ENCODE peak calls at places on chromosomes 2 and 18, in six cellular contexts. G is adrenal gland, R is IMR-90, E is sigmoid colon, B is uterus, M is ovary. X is an unnamed sample.

GRCh38 chr2:39008663-39009062 is 112.2 kb downstream of the SOS1 start:
- DNase-seq in G (no peak), R (peak), E (no peak), B (no peak), M (no peak), X (no peak)

GRCh38 chr2:122136071-122136470 is 380.6 kb downstream of the TSN start:
- DNase-seq in G (no peak), R (peak), E (no peak), B (no peak), M (no peak), X (no peak)

GRCh38 chr18:5197461-5197860 is 404 bp upstream of the AKAIN1 start:
- DNase-seq in G (no peak), R (no peak), E (no peak), B (no peak), M (no peak), X (no peak)

GRCh38 chr2:97958184-97958583 is 37.6 kb downstream of the TMEM131 start:
- DNase-seq in G (no peak), R (no peak), E (no peak), B (no peak), M (no peak), X (no peak)

GRCh38 chr2:42105330-42106256 is 57.8 kb downstream of the PKDCC start:
- DNase-seq in G (peak), R (no peak), E (no peak), B (no peak), M (no peak), X (no peak)

GRCh38 chr2:229235136-229235914 is 35.8 kb downstream of the PID1 start:
- DNase-seq in G (peak), R (peak), E (peak), B (peak), M (peak), X (no peak)

GRCh38 chr18:69490813-69491212 is 90.1 kb downstream of the DOK6 start:
- DNase-seq in G (no peak), R (peak), E (no peak), B (no peak), M (no peak), X (no peak)

GRCh38 chr2:104862061-104862941 is 8.4 kb downstream of the POU3F3 start:
- DNase-seq in G (no peak), R (no peak), E (no peak), B (no peak), M (no peak), X (no peak)

GRCh38 chr2:199202964-199203363 is 254.8 kb downstream of the SATB2 start:
- DNase-seq in G (no peak), R (no peak), E (no peak), B (no peak), M (no peak), X (no peak)

GRCh38 chr18:9386872-9387271 is 52.3 kb downstream of the TWSG1 start:
- DNase-seq in G (no peak), R (no peak), E (no peak), B (no peak), M (no peak), X (no peak)

GRCh38 chr2:67516899-67517530 is 119.9 kb downstream of the ETAA1 start:
- DNase-seq in G (no peak), R (peak), E (no peak), B (peak), M (no peak), X (no peak)

GRCh38 chr2:197538412-197538811 is 22.5 kb downstream of the MOB4 start:
- DNase-seq in G (no peak), R (peak), E (no peak), B (no peak), M (no peak), X (no peak)
- H3K27ac ChIP-seq in G (peak), R (no peak), E (no peak), B (no peak), M (no peak), X (no peak)

DNA sequence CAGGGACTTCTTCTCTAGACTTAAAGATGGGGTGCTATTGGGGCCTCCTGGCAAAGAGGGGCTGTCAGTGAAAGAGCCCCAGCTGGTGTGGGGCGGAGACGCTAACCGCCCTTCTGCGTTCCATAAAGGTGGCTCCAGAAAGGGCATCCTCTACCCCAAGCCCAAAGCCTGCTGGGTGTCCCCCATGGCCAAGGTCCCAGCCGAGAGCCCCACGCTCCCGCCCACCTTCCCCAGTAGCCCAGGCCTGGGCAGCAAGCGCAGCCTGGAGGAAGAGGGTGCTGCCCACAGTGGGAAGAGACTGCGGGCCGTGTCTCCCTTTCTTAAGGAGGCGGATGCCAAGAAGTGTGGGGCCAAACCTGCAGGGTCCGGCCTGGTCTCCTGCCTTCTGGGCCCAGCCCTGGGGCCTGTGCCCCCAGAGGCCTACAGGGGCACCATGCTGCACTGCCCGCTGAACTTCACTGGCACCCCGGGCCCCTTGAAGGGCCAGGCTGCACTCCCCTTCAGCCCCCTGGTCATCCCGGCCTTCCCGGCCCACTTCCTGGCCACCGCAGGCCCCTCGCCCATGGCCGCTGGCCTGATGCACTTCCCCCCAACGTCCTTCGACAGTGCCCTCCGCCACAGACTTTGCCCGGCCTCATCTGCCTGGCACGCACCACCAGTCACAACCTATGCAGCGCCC is 15.2 kb downstream of the ARID5A start:
- DNase-seq in G (no peak), R (no peak), E (no peak), B (no peak), M (no peak), X (no peak)
- TF ChIP-seq POLR2A in G (no peak), R (no peak), E (no peak), B (no peak), M (no peak), X (no peak)

GRCh38 chr2:26001743-26002341 is 19.5 kb upstream of the KIF3C start:
- DNase-seq in G (peak), R (peak), E (peak), B (peak), M (peak), X (peak)
- H3K27ac ChIP-seq in G (peak), R (no peak), E (peak), B (no peak), M (peak), X (peak)

DNA sequence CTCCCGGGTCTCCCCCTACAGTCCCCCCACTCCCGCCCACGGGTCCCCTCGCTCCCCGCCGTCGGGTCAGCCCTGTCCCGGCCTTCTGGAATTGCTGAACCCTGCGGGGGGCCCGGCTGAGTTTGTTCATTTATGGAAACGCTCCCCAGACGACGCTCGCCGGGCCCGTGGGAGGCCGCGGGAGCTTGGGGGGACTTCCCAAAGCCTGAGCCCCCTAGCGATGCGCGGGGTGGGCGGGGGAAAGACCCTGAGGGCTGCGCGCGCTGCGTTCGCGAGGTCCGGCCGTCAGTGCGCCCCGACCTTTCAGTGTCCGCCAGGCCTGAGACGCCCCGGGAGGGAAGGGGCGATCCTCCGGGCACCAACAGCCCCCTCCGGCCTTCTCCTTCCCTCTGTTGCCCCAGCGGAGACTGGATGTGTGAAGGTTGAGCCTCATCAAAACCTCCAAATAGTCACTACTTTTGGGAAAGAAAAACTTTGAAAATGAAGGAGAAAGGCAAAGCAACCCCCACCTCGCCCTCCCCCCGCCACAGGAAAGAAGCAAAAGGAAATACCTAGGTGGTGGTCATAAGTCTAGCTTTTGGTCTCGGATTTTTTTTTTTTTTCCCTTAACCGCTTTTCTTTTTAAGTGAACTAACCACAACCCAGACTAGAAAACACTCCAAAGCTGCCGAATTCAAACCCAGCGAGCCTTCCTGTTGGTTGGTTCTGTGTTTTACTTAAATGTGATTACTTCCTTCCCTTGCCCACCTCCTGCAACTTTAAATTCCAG is 509 bp upstream of the CYS1 start:
- DNase-seq in G (no peak), R (no peak), E (peak), B (peak), M (peak), X (no peak)
- TF ChIP-seq POLR2A in G (no peak), R (no peak), E (no peak), B (no peak), M (no peak), X (peak)

GRCh38 chr2:239319261-239319661 is 81.6 kb downstream of the HDAC4 start:
- DNase-seq in G (peak), R (peak), E (peak), B (peak), M (peak), X (peak)

GRCh38 chr2:239315308-239315707 is 85.5 kb downstream of the HDAC4 start:
- DNase-seq in G (peak), R (no peak), E (peak), B (no peak), M (no peak), X (no peak)

GRCh38 chr2:239318790-239319189 is 82.0 kb downstream of the HDAC4 start:
- DNase-seq in G (peak), R (peak), E (peak), B (no peak), M (peak), X (no peak)

GRCh38 chr2:239316562-239317465 is 84.0 kb downstream of the HDAC4 start:
- DNase-seq in G (peak), R (peak), E (peak), B (peak), M (peak), X (peak)

DNA sequence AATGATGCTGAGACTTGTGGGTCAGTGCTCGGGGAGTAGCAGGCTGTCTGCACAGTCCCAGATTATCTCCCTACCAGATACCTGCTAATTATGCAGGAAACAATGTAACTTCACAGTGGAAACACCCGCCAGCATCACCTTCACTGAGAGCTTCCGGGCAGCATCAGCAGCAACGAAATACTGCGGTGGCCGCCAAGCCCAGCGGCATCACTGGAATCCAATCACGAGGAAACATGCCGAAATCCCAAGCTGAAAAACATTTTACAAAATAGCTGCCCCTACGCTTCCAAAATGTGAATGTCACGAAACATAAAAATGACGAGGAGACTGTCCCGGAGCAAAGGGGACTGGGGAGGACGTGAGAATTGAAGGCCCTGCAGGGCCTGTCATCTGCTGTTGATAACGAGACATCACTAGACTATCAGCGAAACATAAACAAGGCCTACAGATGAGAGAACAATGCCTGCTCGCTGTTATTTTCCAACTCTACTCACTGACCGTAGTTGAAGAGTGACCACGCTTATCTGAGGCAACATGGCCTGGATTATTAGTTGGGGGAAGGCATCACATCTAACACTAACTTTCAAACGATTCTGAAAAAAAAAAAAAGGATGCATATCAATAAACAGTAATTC is 82.6 kb downstream of the HDAC4 start:
- DNase-seq in G (peak), R (no peak), E (peak), B (no peak), M (peak), X (peak)
- H3K27ac ChIP-seq in G (peak), R (peak), E (peak), B (peak), M (no peak), X (no peak)

DNA sequence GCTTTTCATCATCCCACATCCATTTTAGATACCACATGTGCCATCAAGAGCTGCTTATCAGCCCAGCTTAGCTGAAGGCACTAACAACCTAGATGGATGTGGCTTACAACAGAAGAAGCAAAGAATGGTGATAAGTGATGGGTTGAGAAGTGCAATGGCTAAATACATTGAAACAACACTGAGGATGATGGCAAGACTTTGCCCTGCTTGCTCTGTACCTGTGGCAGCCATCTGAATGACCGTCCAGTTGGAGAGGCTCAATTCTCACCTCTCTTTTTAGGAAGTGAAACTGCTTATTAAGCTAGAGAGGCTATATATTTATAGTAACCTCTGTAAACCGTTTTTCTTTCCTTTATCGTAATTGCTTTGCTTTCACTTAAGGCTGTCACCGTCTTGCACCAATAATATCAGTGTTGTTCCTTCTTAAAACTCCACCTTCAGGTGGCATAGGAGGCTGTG is 5.7 kb downstream of the GPATCH11 start:
- DNase-seq in G (no peak), R (no peak), E (no peak), B (no peak), M (no peak), X (no peak)
- TF ChIP-seq POLR2A in G (no peak), R (no peak), E (no peak), B (no peak), M (no peak), X (no peak)

GRCh38 chr2:151933266-151933804 is 105.1 kb upstream of the ARL5A start:
- DNase-seq in G (no peak), R (no peak), E (no peak), B (no peak), M (no peak), X (no peak)

GRCh38 chr2:151931030-151931611 is 102.9 kb upstream of the ARL5A start:
- DNase-seq in G (no peak), R (no peak), E (no peak), B (no peak), M (no peak), X (no peak)

GRCh38 chr2:151927501-151928221 is 99.4 kb upstream of the ARL5A start:
- DNase-seq in G (no peak), R (no peak), E (no peak), B (no peak), M (no peak), X (no peak)

GRCh38 chr2:151928380-151928779 is 100.2 kb upstream of the ARL5A start:
- DNase-seq in G (no peak), R (no peak), E (no peak), B (no peak), M (no peak), X (no peak)

DNA sequence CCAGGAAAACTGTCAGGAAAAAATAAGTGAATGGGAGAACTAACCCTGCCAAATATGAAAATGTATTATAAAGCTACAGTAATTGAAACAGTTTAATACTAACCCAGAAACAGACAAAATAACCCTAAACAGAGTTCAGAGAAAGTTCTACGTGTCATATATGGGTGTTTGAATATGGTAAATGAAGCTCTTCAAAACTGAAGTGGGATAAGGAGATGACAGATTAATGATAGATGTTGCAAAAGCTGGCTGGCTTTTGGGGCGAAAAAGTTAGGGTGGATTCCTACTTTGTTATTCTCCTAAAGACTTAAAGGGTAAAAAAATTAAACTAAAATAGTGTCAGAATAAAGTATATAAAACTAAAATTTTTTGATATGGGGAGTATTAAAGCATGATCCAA is 101.8 kb upstream of the ARL5A start:
- DNase-seq in G (no peak), R (no peak), E (no peak), B (no peak), M (no peak), X (no peak)
- H3K27ac ChIP-seq in G (no peak), R (no peak), E (no peak), B (no peak), M (no peak), X (no peak)

GRCh38 chr2:202238234-202239197 is at the start of gene SUMO1:
- DNase-seq in G (peak), R (peak), E (peak), B (peak), M (peak), X (peak)
- TF ChIP-seq POLR2A in G (peak), R (no peak), E (peak), B (peak), M (peak), X (peak)